ENCODE peak calls at places on chromosomes 4 and X, in five cellular contexts. W is heart left ventricle, U is K562, X is upper lobe of left lung, V is A549. D is an unnamed sample.

GRCh38 chrX:56248492-56248891 is 16.3 kb downstream of the KLF8 start:
- ATAC-seq in U (peak), X (peak), V (peak), W (no peak), D (peak)

GRCh38 chr4:186021461-186022167 is 47.3 kb upstream of the TLR3 start:
- ATAC-seq in X (no peak), W (peak), V (peak), U (peak), D (no peak)

GRCh38 chr4:163815776-163816175 is 321.3 kb downstream of the TMA16 start:
- ATAC-seq in U (no peak), W (no peak), X (no peak), V (no peak), D (no peak)

GRCh38 chr4:36332782-36333131 is 51.3 kb downstream of the DTHD1 start:
- ATAC-seq in U (no peak), W (no peak), V (no peak), X (no peak), D (no peak)

GRCh38 chr4:142563682-142564291 is 282.3 kb downstream of the INPP4B start:
- ATAC-seq in U (no peak), X (no peak), W (no peak), V (no peak), D (no peak)

GRCh38 chrX:9052081-9052480 is 18.2 kb upstream of the FAM9B start:
- ATAC-seq in U (no peak), X (no peak), W (no peak), V (no peak), D (no peak)

GRCh38 chr4:142350886-142351285 is 495.2 kb downstream of the INPP4B start:
- ATAC-seq in V (no peak), U (no peak), W (peak), X (no peak), D (no peak)

GRCh38 chr4:155592568-155593343 is 73.9 kb upstream of the GUCY1A1 start:
- ATAC-seq in W (peak), V (no peak), X (no peak), U (no peak), D (peak)

GRCh38 chrX:13432376-13432775 is 112.5 kb upstream of the ATXN3L start:
- ATAC-seq in V (no peak), W (peak), U (no peak), X (no peak), D (peak)

GRCh38 chr4:25928320-25928955 is 14.4 kb downstream of the SMIM20 start:
- ATAC-seq in U (no peak), V (no peak), W (peak), X (peak), D (no peak)

GRCh38 chr4:13920111-13920875 is 292.8 kb upstream of the BOD1L1 start:
- ATAC-seq in U (no peak), X (no peak), W (no peak), V (no peak), D (no peak)

GRCh38 chr4:147361726-147362125 is 119.2 kb upstream of the EDNRA start:
- ATAC-seq in V (no peak), X (peak), U (no peak), W (peak), D (peak)

GRCh38 chrX:13808865-13809264 is 8.0 kb downstream of the GPM6B start:
- ATAC-seq in W (no peak), V (no peak), X (no peak), U (no peak), D (no peak)

GRCh38 chr4:83386931-83387897 is 52.6 kb upstream of the HPSE start:
- ATAC-seq in V (no peak), W (no peak), X (no peak), U (no peak), D (no peak)

GRCh38 chr4:137602401-137602800 is 70.1 kb upstream of the PCDH18 start:
- ATAC-seq in W (no peak), V (no peak), X (no peak), U (no peak), D (no peak)

GRCh38 chrX:6262959-6263358 is 34.3 kb upstream of the NLGN4X start:
- ATAC-seq in V (no peak), X (no peak), U (no peak), W (no peak), D (no peak)

GRCh38 chr4:85005865-85006377 is 39.4 kb upstream of the WDFY3 start:
- ATAC-seq in V (no peak), X (no peak), U (no peak), W (peak), D (no peak)

GRCh38 chr4:152534541-152535231 is 1.2 kb downstream of the FBXW7 start:
- ATAC-seq in U (peak), X (no peak), W (no peak), V (no peak), D (no peak)

GRCh38 chr4:179586460-179586859 is 2144.2 kb upstream of the AGA start:
- ATAC-seq in X (no peak), W (no peak), V (no peak), U (no peak), D (no peak)

GRCh38 chrX:55750256-55750655 is 32.7 kb downstream of the RRAGB start:
- ATAC-seq in U (no peak), W (no peak), V (no peak), X (no peak), D (no peak)

GRCh38 chrX:48101443-48101842 is 29.0 kb upstream of the SPACA5B start:
- ATAC-seq in V (no peak), U (no peak), X (no peak), W (no peak), D (no peak)

GRCh38 chr4:158788608-158789007 is 19.8 kb downstream of the FNIP2 start:
- ATAC-seq in W (peak), U (peak), V (no peak), X (no peak), D (no peak)

GRCh38 chrX:19926095-19926494 is 38.7 kb upstream of the SH3KBP1 start:
- ATAC-seq in U (no peak), V (no peak), X (no peak), W (no peak), D (no peak)

GRCh38 chrX:109537324-109537665 is 651 bp downstream of the NXT2 start:
- ATAC-seq in U (peak), X (peak), W (peak), V (peak), D (peak)

GRCh38 chr4:56953680-56954520 is 23.5 kb downstream of the NOA1 start:
- ATAC-seq in X (no peak), U (no peak), V (no peak), W (no peak), D (no peak)

GRCh38 chrX:103309860-103310591 is 764 bp downstream of the BEX2 start:
- ATAC-seq in W (no peak), X (peak), U (peak), V (no peak), D (no peak)

DNA sequence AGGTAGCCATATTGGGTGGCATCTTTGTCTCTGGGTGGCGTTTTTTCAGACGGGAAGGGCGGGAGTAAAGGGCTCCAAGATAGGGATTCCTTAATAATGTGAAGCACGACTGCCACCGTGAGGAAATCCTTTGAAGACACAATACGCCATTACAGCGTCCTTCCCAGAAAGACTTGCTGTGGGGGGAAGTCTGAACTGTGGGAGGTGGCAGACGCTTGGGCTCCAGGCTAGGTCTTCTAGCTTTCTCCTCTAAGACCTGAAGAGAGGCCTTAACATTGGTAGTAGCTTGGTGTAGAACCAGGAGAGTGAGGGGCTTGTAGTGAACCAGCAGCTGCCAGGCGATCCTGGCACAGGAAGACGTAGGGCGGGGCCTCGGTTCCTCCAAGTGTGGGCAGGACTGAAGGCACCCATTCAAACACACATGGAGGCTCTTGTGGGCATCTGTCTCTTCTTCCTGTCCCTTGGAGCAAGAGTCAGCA is 197.3 kb downstream of the OR13H1 start:
- ATAC-seq in V (no peak), W (no peak), U (no peak), X (peak), D (peak)
- H3K4me3 ChIP-seq in V (no peak), W (peak), U (no peak), X (no peak), D (no peak)

GRCh38 chr4:107718351-107718965 is 1.6 kb downstream of the PAPSS1 start:
- ATAC-seq in V (no peak), W (no peak), X (no peak), U (no peak), D (no peak)

GRCh38 chr4:107721436-107722090 is 1.5 kb upstream of the PAPSS1 start:
- ATAC-seq in W (no peak), X (no peak), V (no peak), U (no peak), D (no peak)

GRCh38 chr4:107719211-107719926 is 665 bp downstream of the PAPSS1 start:
- ATAC-seq in W (no peak), X (no peak), U (peak), V (peak), D (no peak)

DNA sequence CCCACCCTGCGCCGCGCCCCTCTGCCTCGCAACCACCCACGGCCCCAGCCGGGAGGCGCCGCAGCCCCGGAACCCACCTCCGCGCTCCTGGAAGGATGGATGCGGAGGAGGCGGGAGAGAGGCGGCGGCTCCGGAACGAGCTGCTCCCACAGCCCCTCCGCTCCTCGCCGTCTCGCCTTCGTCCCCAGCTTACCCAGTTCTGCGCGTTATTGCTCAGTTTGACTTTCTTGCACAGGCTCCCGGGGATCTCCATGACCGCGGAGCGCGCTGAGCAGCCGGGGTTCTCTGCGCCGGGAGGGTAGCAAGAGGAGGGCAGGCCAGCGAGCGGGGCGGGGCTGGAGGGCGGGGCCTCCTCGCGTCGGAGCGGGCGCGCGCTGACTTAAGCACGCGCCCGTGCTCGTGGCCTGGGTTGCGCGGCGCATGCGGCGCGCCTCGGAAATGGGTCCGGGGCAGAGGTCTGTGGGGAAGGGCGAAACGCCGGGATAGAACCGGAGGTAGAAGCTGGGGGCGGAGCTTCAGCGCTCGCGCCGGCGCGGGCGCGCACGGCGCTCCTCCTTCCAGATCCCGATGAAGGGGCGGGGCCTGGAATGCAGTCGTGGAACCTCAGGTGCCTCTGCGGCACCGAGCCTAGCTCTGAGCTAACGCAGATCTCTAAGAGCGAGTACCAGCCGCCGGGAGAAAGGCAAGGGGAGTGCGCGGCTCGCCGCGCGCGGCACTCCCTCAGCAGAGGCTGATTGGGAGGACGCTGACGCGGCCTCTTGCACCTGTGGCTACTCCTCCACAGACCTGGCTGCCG is at the start of gene PAPSS1:
- ATAC-seq in W (peak), V (peak), U (peak), X (peak), D (peak)
- TF ChIP-seq POLR2A in W (no peak), V (peak), U (peak), X (peak), D (peak)

DNA sequence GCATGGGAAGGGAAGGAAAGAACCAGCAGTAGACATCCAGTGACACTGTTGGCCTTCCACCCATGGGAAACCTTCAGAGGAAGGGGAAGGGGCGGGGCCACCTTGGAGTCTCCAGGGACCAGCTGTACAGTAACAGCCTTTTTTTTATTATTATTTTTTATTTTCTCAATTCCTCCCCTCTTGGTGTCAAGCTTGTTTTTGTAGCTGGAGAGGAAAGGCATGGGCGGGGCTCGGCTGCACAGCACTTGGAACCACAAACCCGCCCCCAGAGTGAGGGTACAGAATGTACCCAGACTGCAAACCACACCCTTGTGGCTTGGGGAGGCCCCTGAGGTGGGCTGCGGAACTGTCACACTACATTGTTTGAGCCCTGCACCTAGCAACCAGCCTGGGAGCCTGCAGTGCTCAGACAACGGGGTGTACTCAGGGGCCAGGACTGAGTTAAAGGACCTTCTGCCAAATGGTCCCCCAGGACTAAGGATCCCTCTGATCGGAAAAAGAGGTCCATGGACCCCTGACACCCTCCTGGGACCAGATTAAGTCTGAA is 45.7 kb downstream of the PRPS1 start:
- ATAC-seq in V (no peak), U (peak), W (peak), X (peak), D (peak)
- H3K4me3 ChIP-seq in V (no peak), U (peak), W (peak), X (peak), D (no peak)

GRCh38 chr4:40058121-40058520 is 1.5 kb downstream of the N4BP2 start:
- ATAC-seq in V (no peak), W (no peak), U (no peak), X (no peak), D (no peak)

GRCh38 chr4:40055873-40056721 is 553 bp upstream of the N4BP2 start:
- ATAC-seq in V (peak), W (peak), X (peak), U (peak), D (peak)

GRCh38 chr4:40057540-40058091 is 966 bp downstream of the N4BP2 start:
- ATAC-seq in W (peak), X (peak), U (peak), V (peak), D (peak)

GRCh38 chr4:40055379-40055872 is 1.2 kb upstream of the N4BP2 start:
- ATAC-seq in U (no peak), V (no peak), W (no peak), X (no peak), D (no peak)

GRCh38 chr4:40056722-40057539 is at the start of gene N4BP2:
- ATAC-seq in X (peak), W (peak), V (peak), U (peak), D (peak)
- TF ChIP-seq POLR2A in X (peak), W (peak), V (peak), U (peak), D (peak)

GRCh38 chrX:77446840-77447239 is 349 bp upstream of the FGF16 start:
- ATAC-seq in V (no peak), X (no peak), W (no peak), U (no peak), D (no peak)
- H3K4me3 ChIP-seq in V (no peak), X (peak), W (peak), U (no peak), D (peak)

GRCh38 chr4:1872918-1873269 is 1.7 kb downstream of the NSD2 start:
- ATAC-seq in W (no peak), U (no peak), X (no peak), V (no peak), D (no peak)
- TF ChIP-seq POLR2A in W (no peak), U (no peak), X (no peak), V (no peak), D (no peak)

GRCh38 chrX:71618787-71619186 is 476 bp upstream of the CXCR3 start:
- ATAC-seq in V (no peak), X (no peak), W (no peak), U (no peak), D (no peak)
- H3K4me3 ChIP-seq in V (no peak), X (no peak), W (no peak), U (no peak), D (no peak)

GRCh38 chr4:87425711-87426110 is 3.3 kb downstream of the NUDT9 start:
- ATAC-seq in U (no peak), V (no peak), X (no peak), W (no peak), D (no peak)

GRCh38 chr4:87419578-87420249 is 2.7 kb upstream of the NUDT9 start:
- ATAC-seq in U (no peak), X (no peak), W (no peak), V (no peak), D (no peak)

GRCh38 chr4:87420431-87420830 is 1.9 kb upstream of the NUDT9 start:
- ATAC-seq in V (no peak), U (no peak), X (no peak), W (no peak), D (no peak)

GRCh38 chr4:87423313-87424031 is 1.1 kb downstream of the NUDT9 start:
- ATAC-seq in U (peak), V (no peak), X (no peak), W (no peak), D (no peak)

GRCh38 chr4:87422104-87423052 is at the start of gene NUDT9:
- ATAC-seq in X (peak), W (peak), U (peak), V (peak), D (peak)
- TF ChIP-seq POLR2A in X (peak), W (no peak), U (peak), V (peak), D (peak)

GRCh38 chrX:1754077-1754476 is 139.2 kb downstream of the ASMT start:
- ATAC-seq in X (no peak), W (no peak), U (no peak), V (peak), D (no peak)
- H3K4me3 ChIP-seq in X (no peak), W (no peak), U (no peak), V (no peak), D (no peak)

GRCh38 chr4:109009909-109010308 is 247.1 kb upstream of the ETNPPL start:
- ATAC-seq in V (no peak), X (no peak), U (no peak), W (no peak), D (no peak)
- TF ChIP-seq POLR2A in V (no peak), X (no peak), U (no peak), W (no peak), D (no peak)

D was measured in gastroesophageal sphincter.